ENCODE peak calls at places on chromosomes 4 and X, in five cellular contexts. One of them, this sample, is unnamed.

GRCh38 chr4:164177186-164177585 is 576.7 kb upstream of the SMIM31 start:
- DNase-seq in endodermal cell: no peak
- DNase-seq in AG09319: no peak
- DNase-seq in AG04449: no peak
- DNase-seq in pons: peak; percentile 92
- DNase-seq in this sample: no peak

GRCh38 chrX:47129879-47130358 is 14.6 kb downstream of the NDUFB11 start:
- DNase-seq in endodermal cell: no peak
- DNase-seq in AG09319: no peak
- DNase-seq in AG04449: no peak
- DNase-seq in pons: no peak
- DNase-seq in this sample: no peak

GRCh38 chr4:107991945-107992625 is 2.4 kb downstream of the HADH start:
- DNase-seq in endodermal cell: no peak
- DNase-seq in AG09319: no peak
- DNase-seq in pons: no peak
- DNase-seq in AG04449: no peak
- DNase-seq in this sample: no peak

GRCh38 chr4:181618038-181618618 is 625.1 kb upstream of the TENM3 start:
- DNase-seq in endodermal cell: no peak
- DNase-seq in AG09319: no peak
- DNase-seq in pons: no peak
- DNase-seq in AG04449: no peak
- DNase-seq in this sample: no peak

GRCh38 chrX:43813898-43814297 is 68.4 kb downstream of the MAOB start:
- DNase-seq in endodermal cell: peak; percentile 75
- DNase-seq in AG09319: no peak
- DNase-seq in pons: no peak
- DNase-seq in AG04449: no peak
- DNase-seq in this sample: no peak

GRCh38 chrX:24672701-24673190 is 21.0 kb upstream of the POLA1 start:
- DNase-seq in endodermal cell: peak; percentile 60
- DNase-seq in AG04449: no peak
- DNase-seq in AG09319: no peak
- DNase-seq in pons: peak; percentile 91
- DNase-seq in this sample: no peak

GRCh38 chrX:108307408-108308085 is 130.7 kb downstream of the COL4A6 start:
- DNase-seq in pons: no peak
- DNase-seq in endodermal cell: no peak
- DNase-seq in AG04449: no peak
- DNase-seq in AG09319: no peak
- DNase-seq in this sample: no peak

GRCh38 chr4:17336524-17336941 is 175.4 kb downstream of the QDPR start:
- DNase-seq in AG09319: no peak
- DNase-seq in pons: no peak
- DNase-seq in endodermal cell: no peak
- DNase-seq in AG04449: no peak
- DNase-seq in this sample: no peak

GRCh38 chr4:16858275-16858752 is 40.1 kb downstream of the LDB2 start:
- DNase-seq in pons: no peak
- DNase-seq in AG09319: no peak
- DNase-seq in AG04449: peak; percentile 37
- DNase-seq in endodermal cell: no peak
- DNase-seq in this sample: no peak

GRCh38 chr4:22268350-22269025 is 247.4 kb downstream of the ADGRA3 start:
- DNase-seq in pons: no peak
- DNase-seq in AG09319: no peak
- DNase-seq in endodermal cell: peak; percentile 68
- DNase-seq in AG04449: no peak
- DNase-seq in this sample: peak; percentile 31

GRCh38 chr4:174467107-174467506 is 55.2 kb downstream of the HPGD start:
- DNase-seq in endodermal cell: no peak
- DNase-seq in AG09319: no peak
- DNase-seq in pons: no peak
- DNase-seq in AG04449: no peak
- DNase-seq in this sample: no peak

GRCh38 chr4:145299380-145300076 is 119.1 kb upstream of the OTUD4 start:
- DNase-seq in pons: peak; percentile 20
- DNase-seq in AG09319: no peak
- DNase-seq in AG04449: peak; percentile 64
- DNase-seq in endodermal cell: no peak
- DNase-seq in this sample: no peak

GRCh38 chrX:133544105-133544504 is 128.8 kb upstream of the GPC4 start:
- DNase-seq in pons: no peak
- DNase-seq in AG09319: no peak
- DNase-seq in AG04449: no peak
- DNase-seq in endodermal cell: peak; percentile 51
- DNase-seq in this sample: peak; percentile 97

GRCh38 chr4:123340381-123340701 is 56.3 kb upstream of the SPRY1 start:
- DNase-seq in AG09319: peak; percentile 27
- DNase-seq in endodermal cell: no peak
- DNase-seq in AG04449: peak; percentile 51
- DNase-seq in pons: no peak
- DNase-seq in this sample: peak; percentile 94

GRCh38 chr4:144894525-144894924 is 203.5 kb downstream of the ANAPC10 start:
- DNase-seq in endodermal cell: no peak
- DNase-seq in pons: no peak
- DNase-seq in AG09319: no peak
- DNase-seq in AG04449: peak; percentile 1
- DNase-seq in this sample: peak; percentile 2

GRCh38 chr4:16626945-16627344 is 271.5 kb downstream of the LDB2 start:
- DNase-seq in endodermal cell: no peak
- DNase-seq in pons: no peak
- DNase-seq in AG09319: peak; percentile 74
- DNase-seq in AG04449: peak; percentile 87
- DNase-seq in this sample: no peak

GRCh38 chrX:68714856-68715255 is 67.4 kb downstream of the STARD8 start:
- DNase-seq in AG09319: no peak
- DNase-seq in AG04449: no peak
- DNase-seq in pons: no peak
- DNase-seq in endodermal cell: no peak
- DNase-seq in this sample: no peak

GRCh38 chr4:181687116-181687515 is 556.1 kb upstream of the TENM3 start:
- DNase-seq in endodermal cell: no peak
- DNase-seq in pons: no peak
- DNase-seq in AG09319: no peak
- DNase-seq in AG04449: no peak
- DNase-seq in this sample: no peak

This sample was measured in PC-9.